ENCODE peak calls at places on chromosomes 13 and 19, in nine cellular contexts. One of them, this sample, is unnamed.

GRCh38 chr13:30091691-30092090 is 215.7 kb downstream of the KATNAL1 start:
- ATAC-seq in body of pancreas: no peak
- ATAC-seq in upper lobe of left lung: no peak
- ATAC-seq in esophagus mucosa: no peak
- ATAC-seq in CD4-positive, alpha-beta T cell: no peak
- ATAC-seq in pancreas: no peak
- ATAC-seq in thoracic aorta: no peak
- ATAC-seq in gastroesophageal sphincter: no peak
- ATAC-seq in stimulated activated effector memory CD8-positive, alpha-beta T cell treated with anti-CD3 and anti-CD28 coated beads, Interleukin-12 subunit alpha, Interleukin-12 subunit beta, amount 100 ng/mL, for 72 hours: no peak
- ATAC-seq in this sample: no peak

GRCh38 chr19:39078436-39079200 is 5.5 kb upstream of the ACP7 start:
- ATAC-seq in upper lobe of left lung: no peak
- ATAC-seq in stimulated activated effector memory CD8-positive, alpha-beta T cell treated with anti-CD3 and anti-CD28 coated beads, Interleukin-12 subunit alpha, Interleukin-12 subunit beta, amount 100 ng/mL, for 72 hours: no peak
- ATAC-seq in pancreas: no peak
- ATAC-seq in CD4-positive, alpha-beta T cell: no peak
- ATAC-seq in gastroesophageal sphincter: no peak
- ATAC-seq in body of pancreas: no peak
- ATAC-seq in esophagus mucosa: peak
- ATAC-seq in thoracic aorta: no peak
- ATAC-seq in this sample: no peak

GRCh38 chr19:42196011-42197001 is 21.2 kb downstream of the DEDD2 start:
- ATAC-seq in stimulated activated effector memory CD8-positive, alpha-beta T cell treated with anti-CD3 and anti-CD28 coated beads, Interleukin-12 subunit alpha, Interleukin-12 subunit beta, amount 100 ng/mL, for 72 hours: no peak
- ATAC-seq in esophagus mucosa: no peak
- ATAC-seq in body of pancreas: no peak
- ATAC-seq in pancreas: no peak
- ATAC-seq in CD4-positive, alpha-beta T cell: no peak
- ATAC-seq in gastroesophageal sphincter: no peak
- ATAC-seq in upper lobe of left lung: no peak
- ATAC-seq in thoracic aorta: no peak
- ATAC-seq in this sample: no peak

GRCh38 chr19:6099037-6099436 is 11.3 kb downstream of the RFX2 start:
- ATAC-seq in upper lobe of left lung: no peak
- ATAC-seq in body of pancreas: no peak
- ATAC-seq in esophagus mucosa: no peak
- ATAC-seq in CD4-positive, alpha-beta T cell: no peak
- ATAC-seq in gastroesophageal sphincter: no peak
- ATAC-seq in thoracic aorta: no peak
- ATAC-seq in stimulated activated effector memory CD8-positive, alpha-beta T cell treated with anti-CD3 and anti-CD28 coated beads, Interleukin-12 subunit alpha, Interleukin-12 subunit beta, amount 100 ng/mL, for 72 hours: no peak
- ATAC-seq in pancreas: no peak
- ATAC-seq in this sample: no peak

GRCh38 chr19:43667524-43668405 is 2.2 kb downstream of the PLAUR start:
- ATAC-seq in esophagus mucosa: peak
- ATAC-seq in thoracic aorta: no peak
- ATAC-seq in upper lobe of left lung: no peak
- ATAC-seq in CD4-positive, alpha-beta T cell: no peak
- ATAC-seq in stimulated activated effector memory CD8-positive, alpha-beta T cell treated with anti-CD3 and anti-CD28 coated beads, Interleukin-12 subunit alpha, Interleukin-12 subunit beta, amount 100 ng/mL, for 72 hours: no peak
- ATAC-seq in gastroesophageal sphincter: no peak
- ATAC-seq in pancreas: no peak
- ATAC-seq in body of pancreas: no peak
- ATAC-seq in this sample: no peak

GRCh38 chr13:67554296-67554695 is 324.2 kb upstream of the PCDH9 start:
- ATAC-seq in thoracic aorta: no peak
- ATAC-seq in body of pancreas: no peak
- ATAC-seq in upper lobe of left lung: no peak
- ATAC-seq in CD4-positive, alpha-beta T cell: no peak
- ATAC-seq in pancreas: no peak
- ATAC-seq in gastroesophageal sphincter: no peak
- ATAC-seq in stimulated activated effector memory CD8-positive, alpha-beta T cell treated with anti-CD3 and anti-CD28 coated beads, Interleukin-12 subunit alpha, Interleukin-12 subunit beta, amount 100 ng/mL, for 72 hours: no peak
- ATAC-seq in esophagus mucosa: no peak
- ATAC-seq in this sample: no peak

GRCh38 chr19:47446534-47447469 is 24.9 kb downstream of the SLC8A2 start:
- ATAC-seq in pancreas: peak
- ATAC-seq in gastroesophageal sphincter: peak
- ATAC-seq in stimulated activated effector memory CD8-positive, alpha-beta T cell treated with anti-CD3 and anti-CD28 coated beads, Interleukin-12 subunit alpha, Interleukin-12 subunit beta, amount 100 ng/mL, for 72 hours: no peak
- ATAC-seq in thoracic aorta: no peak
- ATAC-seq in CD4-positive, alpha-beta T cell: no peak
- ATAC-seq in upper lobe of left lung: peak
- ATAC-seq in esophagus mucosa: peak
- ATAC-seq in body of pancreas: no peak
- ATAC-seq in this sample: peak

GRCh38 chr13:105773887-105774538 is 761.4 kb downstream of the EFNB2 start:
- ATAC-seq in gastroesophageal sphincter: no peak
- ATAC-seq in esophagus mucosa: no peak
- ATAC-seq in CD4-positive, alpha-beta T cell: no peak
- ATAC-seq in stimulated activated effector memory CD8-positive, alpha-beta T cell treated with anti-CD3 and anti-CD28 coated beads, Interleukin-12 subunit alpha, Interleukin-12 subunit beta, amount 100 ng/mL, for 72 hours: no peak
- ATAC-seq in thoracic aorta: no peak
- ATAC-seq in body of pancreas: no peak
- ATAC-seq in upper lobe of left lung: no peak
- ATAC-seq in pancreas: peak
- ATAC-seq in this sample: no peak

GRCh38 chr19:44799627-44800257 is 9.2 kb upstream of the BCAM start:
- ATAC-seq in stimulated activated effector memory CD8-positive, alpha-beta T cell treated with anti-CD3 and anti-CD28 coated beads, Interleukin-12 subunit alpha, Interleukin-12 subunit beta, amount 100 ng/mL, for 72 hours: no peak
- ATAC-seq in body of pancreas: no peak
- ATAC-seq in gastroesophageal sphincter: no peak
- ATAC-seq in CD4-positive, alpha-beta T cell: no peak
- ATAC-seq in pancreas: peak
- ATAC-seq in thoracic aorta: no peak
- ATAC-seq in upper lobe of left lung: no peak
- ATAC-seq in esophagus mucosa: peak
- ATAC-seq in this sample: no peak

GRCh38 chr19:22286151-22286810 is at the start of gene ZNF729:
- ATAC-seq in upper lobe of left lung: no peak
- ATAC-seq in pancreas: no peak
- ATAC-seq in esophagus mucosa: no peak
- ATAC-seq in gastroesophageal sphincter: no peak
- ATAC-seq in body of pancreas: no peak
- ATAC-seq in CD4-positive, alpha-beta T cell: no peak
- ATAC-seq in stimulated activated effector memory CD8-positive, alpha-beta T cell treated with anti-CD3 and anti-CD28 coated beads, Interleukin-12 subunit alpha, Interleukin-12 subunit beta, amount 100 ng/mL, for 72 hours: no peak
- ATAC-seq in thoracic aorta: no peak
- ATAC-seq in this sample: no peak

GRCh38 chr13:22800726-22801401 is 379.9 kb upstream of the SGCG start:
- ATAC-seq in CD4-positive, alpha-beta T cell: no peak
- ATAC-seq in gastroesophageal sphincter: peak
- ATAC-seq in stimulated activated effector memory CD8-positive, alpha-beta T cell treated with anti-CD3 and anti-CD28 coated beads, Interleukin-12 subunit alpha, Interleukin-12 subunit beta, amount 100 ng/mL, for 72 hours: no peak
- ATAC-seq in pancreas: no peak
- ATAC-seq in thoracic aorta: no peak
- ATAC-seq in upper lobe of left lung: no peak
- ATAC-seq in body of pancreas: no peak
- ATAC-seq in esophagus mucosa: no peak
- ATAC-seq in this sample: no peak

GRCh38 chr13:24192036-24192810 is 31.7 kb downstream of the SPATA13 start:
- ATAC-seq in body of pancreas: no peak
- ATAC-seq in thoracic aorta: no peak
- ATAC-seq in pancreas: peak
- ATAC-seq in upper lobe of left lung: peak
- ATAC-seq in gastroesophageal sphincter: no peak
- ATAC-seq in esophagus mucosa: no peak
- ATAC-seq in stimulated activated effector memory CD8-positive, alpha-beta T cell treated with anti-CD3 and anti-CD28 coated beads, Interleukin-12 subunit alpha, Interleukin-12 subunit beta, amount 100 ng/mL, for 72 hours: no peak
- ATAC-seq in CD4-positive, alpha-beta T cell: no peak
- ATAC-seq in this sample: no peak

GRCh38 chr13:41455725-41456419 is 1.5 kb upstream of the RGCC start:
- ATAC-seq in CD4-positive, alpha-beta T cell: no peak
- ATAC-seq in upper lobe of left lung: no peak
- ATAC-seq in esophagus mucosa: no peak
- ATAC-seq in body of pancreas: no peak
- ATAC-seq in gastroesophageal sphincter: no peak
- ATAC-seq in thoracic aorta: no peak
- ATAC-seq in stimulated activated effector memory CD8-positive, alpha-beta T cell treated with anti-CD3 and anti-CD28 coated beads, Interleukin-12 subunit alpha, Interleukin-12 subunit beta, amount 100 ng/mL, for 72 hours: no peak
- ATAC-seq in pancreas: no peak
- ATAC-seq in this sample: no peak

GRCh38 chr13:44236370-44236769 is 137.3 kb upstream of the SERP2 start:
- ATAC-seq in stimulated activated effector memory CD8-positive, alpha-beta T cell treated with anti-CD3 and anti-CD28 coated beads, Interleukin-12 subunit alpha, Interleukin-12 subunit beta, amount 100 ng/mL, for 72 hours: no peak
- ATAC-seq in thoracic aorta: no peak
- ATAC-seq in CD4-positive, alpha-beta T cell: no peak
- ATAC-seq in esophagus mucosa: no peak
- ATAC-seq in upper lobe of left lung: no peak
- ATAC-seq in body of pancreas: no peak
- ATAC-seq in pancreas: peak
- ATAC-seq in gastroesophageal sphincter: peak
- ATAC-seq in this sample: no peak

GRCh38 chr19:3029070-3029923 is at the start of gene TLE2:
- ATAC-seq in CD4-positive, alpha-beta T cell: peak
- ATAC-seq in esophagus mucosa: no peak
- ATAC-seq in pancreas: peak
- ATAC-seq in stimulated activated effector memory CD8-positive, alpha-beta T cell treated with anti-CD3 and anti-CD28 coated beads, Interleukin-12 subunit alpha, Interleukin-12 subunit beta, amount 100 ng/mL, for 72 hours: peak
- ATAC-seq in upper lobe of left lung: no peak
- ATAC-seq in body of pancreas: peak
- ATAC-seq in thoracic aorta: no peak
- ATAC-seq in gastroesophageal sphincter: peak
- ATAC-seq in this sample: no peak

GRCh38 chr19:47239610-47240296 is 8.8 kb upstream of the BBC3 start:
- ATAC-seq in thoracic aorta: no peak
- ATAC-seq in esophagus mucosa: no peak
- ATAC-seq in CD4-positive, alpha-beta T cell: peak
- ATAC-seq in body of pancreas: no peak
- ATAC-seq in upper lobe of left lung: no peak
- ATAC-seq in pancreas: peak
- ATAC-seq in stimulated activated effector memory CD8-positive, alpha-beta T cell treated with anti-CD3 and anti-CD28 coated beads, Interleukin-12 subunit alpha, Interleukin-12 subunit beta, amount 100 ng/mL, for 72 hours: peak
- ATAC-seq in gastroesophageal sphincter: peak
- ATAC-seq in this sample: no peak